ENCODE peak calls at places on chromosomes 1 and 21, in nine cellular contexts. G is epithelial cell of esophagus; D is hepatic stellate cell; P is left lobe of liver; O is MCF 10A; W is CD8-positive, alpha-beta T cell; Q is cardiac muscle cell; U is GM12865; N is lower leg skin. V is an unnamed sample.

GRCh38 chr1:169584483-169585144 is 1.7 kb downstream of the F5 start:
- DNase-seq in G (peak), D (no peak), P (peak), O (peak), W (no peak), Q (no peak), U (no peak), N (no peak), V (no peak)

GRCh38 chr1:51548986-51549619 is 30.0 kb upstream of the EPS15 start:
- DNase-seq in G (no peak), D (no peak), P (no peak), O (no peak), W (no peak), Q (no peak), U (peak), N (no peak), V (no peak)

GRCh38 chr1:72439036-72439435 is 156.7 kb upstream of the NEGR1 start:
- DNase-seq in G (peak), D (no peak), P (no peak), O (peak), W (no peak), Q (peak), U (no peak), N (no peak), V (no peak)

GRCh38 chr1:238438296-238439275 is 547.9 kb upstream of the ZP4 start:
- DNase-seq in G (no peak), D (no peak), P (no peak), O (no peak), W (no peak), Q (no peak), U (no peak), N (no peak), V (no peak)

GRCh38 chr1:237677979-237678378 is 212.7 kb downstream of the ZP4 start:
- DNase-seq in G (peak), D (peak), P (no peak), O (peak), W (no peak), Q (peak), U (peak), N (no peak), V (no peak)

GRCh38 chr1:11458811-11459275 is 20.1 kb upstream of the DISP3 start:
- DNase-seq in G (no peak), D (no peak), P (no peak), O (no peak), W (no peak), Q (peak), U (no peak), N (no peak), V (no peak)

GRCh38 chr1:17955302-17956285 is 152.0 kb upstream of the IGSF21 start:
- DNase-seq in G (no peak), D (no peak), P (no peak), O (peak), W (no peak), Q (no peak), U (no peak), N (no peak), V (peak)

GRCh38 chr1:209646558-209646957 is 5.7 kb downstream of the LAMB3 start:
- DNase-seq in G (peak), D (peak), P (no peak), O (peak), W (no peak), Q (peak), U (no peak), N (no peak), V (no peak)

GRCh38 chr1:40462956-40463590 is 12.8 kb downstream of the ZFP69B start:
- DNase-seq in G (no peak), D (no peak), P (no peak), O (no peak), W (no peak), Q (no peak), U (peak), N (no peak), V (no peak)

GRCh38 chr1:74952786-74953185 is 181.4 kb upstream of the LHX8 start:
- DNase-seq in G (no peak), D (no peak), P (no peak), O (no peak), W (no peak), Q (no peak), U (no peak), N (no peak), V (no peak)

GRCh38 chr1:185352067-185352466 is 35.0 kb upstream of the IVNS1ABP start:
- DNase-seq in G (peak), D (peak), P (no peak), O (no peak), W (no peak), Q (peak), U (no peak), N (no peak), V (no peak)

GRCh38 chr1:24683713-24684162 is 40.6 kb downstream of the SRRM1 start:
- DNase-seq in G (peak), D (peak), P (no peak), O (peak), W (no peak), Q (peak), U (no peak), N (no peak), V (peak)

GRCh38 chr1:231315887-231316286 is 21.8 kb downstream of the EXOC8 start:
- DNase-seq in G (peak), D (no peak), P (no peak), O (peak), W (peak), Q (peak), U (peak), N (no peak), V (peak)

GRCh38 chr1:248753715-248754280 is 1.8 kb downstream of the LYPD8 start:
- DNase-seq in G (no peak), D (no peak), P (no peak), O (no peak), W (no peak), Q (no peak), U (no peak), N (no peak), V (no peak)

GRCh38 chr1:39195166-39196111 is 9.1 kb upstream of the MACF1 start:
- DNase-seq in G (no peak), D (no peak), P (no peak), O (no peak), W (peak), Q (peak), U (peak), N (no peak), V (no peak)

GRCh38 chr21:34187935-34188334 is 114.6 kb downstream of the MRPS6 start:
- DNase-seq in G (no peak), D (no peak), P (no peak), O (no peak), W (no peak), Q (peak), U (no peak), N (peak), V (no peak)

GRCh38 chr1:153626929-153627796 is at the start of gene S100A13:
- DNase-seq in G (peak), D (peak), P (peak), O (peak), W (no peak), Q (peak), U (no peak), N (peak), V (peak)

GRCh38 chr1:32494711-32495337 is 30.0 kb downstream of the ZBTB8B start:
- DNase-seq in G (no peak), D (no peak), P (no peak), O (no peak), W (no peak), Q (no peak), U (no peak), N (no peak), V (no peak)

GRCh38 chr1:8303141-8303540 is 14.8 kb upstream of the SLC45A1 start:
- DNase-seq in G (peak), D (peak), P (no peak), O (no peak), W (no peak), Q (peak), U (no peak), N (no peak), V (no peak)

GRCh38 chr1:211548321-211549091 is 30.5 kb downstream of the SLC30A1 start:
- DNase-seq in G (peak), D (no peak), P (no peak), O (peak), W (no peak), Q (no peak), U (peak), N (no peak), V (no peak)

GRCh38 chr1:1120866-1121563 is 5.1 kb upstream of the C1orf159 start:
- DNase-seq in G (no peak), D (no peak), P (no peak), O (no peak), W (no peak), Q (no peak), U (no peak), N (no peak), V (no peak)

GRCh38 chr1:117008675-117009074 is 7.1 kb downstream of the CD101 start:
- DNase-seq in G (no peak), D (no peak), P (no peak), O (no peak), W (no peak), Q (no peak), U (no peak), N (no peak), V (no peak)

GRCh38 chr1:20848162-20848561 is 61.1 kb upstream of the HP1BP3 start:
- DNase-seq in G (peak), D (no peak), P (no peak), O (peak), W (no peak), Q (no peak), U (no peak), N (no peak), V (no peak)

GRCh38 chr1:202966006-202966904 is 802 bp downstream of the CYB5R1 start:
- DNase-seq in G (peak), D (no peak), P (no peak), O (peak), W (peak), Q (no peak), U (no peak), N (peak), V (no peak)

GRCh38 chr1:231053493-231054162 is 13.6 kb upstream of the FAM89A start:
- DNase-seq in G (no peak), D (no peak), P (peak), O (peak), W (no peak), Q (peak), U (peak), N (peak), V (no peak)

GRCh38 chr1:183282101-183282855 is 96.2 kb downstream of the LAMC2 start:
- DNase-seq in G (no peak), D (no peak), P (no peak), O (no peak), W (no peak), Q (no peak), U (no peak), N (no peak), V (no peak)

GRCh38 chr21:41142051-41142795 is 25.7 kb upstream of the BACE2 start:
- DNase-seq in G (peak), D (no peak), P (no peak), O (peak), W (no peak), Q (peak), U (no peak), N (peak), V (peak)

GRCh38 chr1:186710696-186711095 is 30.5 kb upstream of the PTGS2 start:
- DNase-seq in G (no peak), D (no peak), P (no peak), O (no peak), W (no peak), Q (no peak), U (no peak), N (no peak), V (no peak)

GRCh38 chr1:3697810-3698209 is 45.5 kb downstream of the TP73 start:
- DNase-seq in G (peak), D (no peak), P (no peak), O (peak), W (no peak), Q (no peak), U (no peak), N (no peak), V (no peak)

V was measured in LoVo.